ENCODE peak calls at places on chromosomes 11 and 22, in five cellular contexts. R is putamen, A is NCI-H2081, U is EL, T is fibroblast of villous mesenchyme. K is an unnamed sample.

GRCh38 chr11:8709002-8709672 is 26.5 kb downstream of the RPL27A start:
- DNase-seq in R (no peak), A (no peak), U (peak; percentile 50), T (peak; percentile 57), K (no peak)

GRCh38 chr11:102495161-102496042 is 35.1 kb downstream of the MMP7 start:
- DNase-seq in R (peak; percentile 80), A (peak; percentile 73), U (peak; percentile 82), T (peak; percentile 88), K (peak; percentile 68)

GRCh38 chr11:2314136-2314524 is 12.3 kb downstream of the TSPAN32 start:
- DNase-seq in R (no peak), A (no peak), U (no peak), T (no peak), K (no peak)

GRCh38 chr22:37001826-37002225 is 17.4 kb downstream of the TST start:
- DNase-seq in R (no peak), A (no peak), U (no peak), T (no peak), K (no peak)

GRCh38 chr11:33734441-33735165 is 1.6 kb downstream of the CD59 start:
- DNase-seq in R (no peak), A (no peak), U (peak; percentile 29), T (peak; percentile 50), K (no peak)

GRCh38 chr11:94737171-94737611 is 31.0 kb upstream of the AMOTL1 start:
- DNase-seq in R (no peak), A (no peak), U (peak; percentile 81), T (peak; percentile 76), K (no peak)

GRCh38 chr22:49213731-49214352 is 613.8 kb downstream of the BRD1 start:
- DNase-seq in R (no peak), A (no peak), U (no peak), T (no peak), K (no peak)

GRCh38 chr11:65556470-65557279 is 1.5 kb downstream of the LTBP3 start:
- DNase-seq in R (no peak), A (no peak), U (no peak), T (no peak), K (no peak)

GRCh38 chr11:59158206-59159068 is 13.5 kb upstream of the DTX4 start:
- DNase-seq in R (peak; percentile 67), A (peak; percentile 69), U (peak; percentile 65), T (peak; percentile 79), K (peak; percentile 73)

GRCh38 chr22:39839198-39839597 is 54.4 kb downstream of the ENTHD1 start:
- DNase-seq in R (no peak), A (no peak), U (no peak), T (no peak), K (no peak)

GRCh38 chr11:106399075-106399500 is 321.6 kb downstream of the AASDHPPT start:
- DNase-seq in R (no peak), A (no peak), U (peak; percentile 99), T (peak; percentile 99), K (no peak)

GRCh38 chr22:44658371-44658953 is 43.5 kb upstream of the PRR5 start:
- DNase-seq in R (peak; percentile 45), A (no peak), U (peak; percentile 30), T (peak; percentile 69), K (no peak)

GRCh38 chr11:134294664-134295063 is 18.5 kb downstream of the GLB1L3 start:
- DNase-seq in R (no peak), A (no peak), U (no peak), T (no peak), K (no peak)